ENCODE peak calls at places on chromosomes 7 and 10, in six cellular contexts. K is progenitor cell of endocrine pancreas, P is bronchial epithelial cell, I is fibroblast of the aortic adventitia, W is MCF 10A, F is brain microvascular endothelial cell. V is an unnamed sample.

GRCh38 chr10:31617133-31617532 is 298.1 kb downstream of the ZEB1 start:
- DNase-seq in I (no peak), F (no peak), K (no peak), W (no peak), P (no peak), V (no peak)

GRCh38 chr7:27723086-27723485 is 16.9 kb upstream of the TAX1BP1 start:
- DNase-seq in K (no peak), F (no peak), P (peak), I (no peak), W (peak), V (no peak)

GRCh38 chr7:2734761-2735571 is 47.0 kb downstream of the AMZ1 start:
- DNase-seq in K (no peak), P (no peak), I (no peak), F (no peak), W (no peak), V (no peak)

GRCh38 chr7:127937066-127937680 is 94.1 kb downstream of the LRRC4 start:
- DNase-seq in W (no peak), F (no peak), I (no peak), P (no peak), K (no peak), V (no peak)

GRCh38 chr10:13719411-13719810 is 132.6 kb downstream of the PRPF18 start:
- DNase-seq in W (no peak), P (no peak), I (peak), F (no peak), K (no peak), V (no peak)

GRCh38 chr10:70652761-70653657 is 19.3 kb upstream of the ADAMTS14 start:
- DNase-seq in K (no peak), W (peak), I (peak), F (peak), P (no peak), V (no peak)

GRCh38 chr7:12821746-12822145 is 134.3 kb downstream of the ARL4A start:
- DNase-seq in F (no peak), W (no peak), P (no peak), K (no peak), I (no peak), V (no peak)

GRCh38 chr10:16779375-16779774 is 37.8 kb downstream of the RSU1 start:
- DNase-seq in F (no peak), P (peak), W (no peak), K (no peak), I (no peak), V (no peak)

GRCh38 chr10:43256531-43257209 is 10.2 kb downstream of the RASGEF1A start:
- DNase-seq in P (no peak), K (no peak), F (no peak), W (no peak), I (no peak), V (no peak)

GRCh38 chr10:70331486-70332268 is 47.9 kb upstream of the NPFFR1 start:
- DNase-seq in K (no peak), P (peak), I (peak), W (peak), F (peak), V (no peak)

GRCh38 chr7:21967500-21968099 is 21.9 kb upstream of the CDCA7L start:
- DNase-seq in K (no peak), F (peak), W (no peak), P (peak), I (no peak), V (no peak)

GRCh38 chr7:100825760-100826545 is 1.4 kb downstream of the EPHB4 start:
- DNase-seq in K (no peak), P (peak), F (peak), W (peak), I (peak), V (no peak)

GRCh38 chr7:93298671-93299070 is 66.5 kb downstream of the VPS50 start:
- DNase-seq in K (no peak), P (no peak), W (no peak), F (peak), I (peak), V (no peak)

GRCh38 chr10:101066146-101066889 is 4.5 kb downstream of the KAZALD1 start:
- DNase-seq in I (peak), W (peak), F (no peak), K (peak), P (peak), V (no peak)

DNA sequence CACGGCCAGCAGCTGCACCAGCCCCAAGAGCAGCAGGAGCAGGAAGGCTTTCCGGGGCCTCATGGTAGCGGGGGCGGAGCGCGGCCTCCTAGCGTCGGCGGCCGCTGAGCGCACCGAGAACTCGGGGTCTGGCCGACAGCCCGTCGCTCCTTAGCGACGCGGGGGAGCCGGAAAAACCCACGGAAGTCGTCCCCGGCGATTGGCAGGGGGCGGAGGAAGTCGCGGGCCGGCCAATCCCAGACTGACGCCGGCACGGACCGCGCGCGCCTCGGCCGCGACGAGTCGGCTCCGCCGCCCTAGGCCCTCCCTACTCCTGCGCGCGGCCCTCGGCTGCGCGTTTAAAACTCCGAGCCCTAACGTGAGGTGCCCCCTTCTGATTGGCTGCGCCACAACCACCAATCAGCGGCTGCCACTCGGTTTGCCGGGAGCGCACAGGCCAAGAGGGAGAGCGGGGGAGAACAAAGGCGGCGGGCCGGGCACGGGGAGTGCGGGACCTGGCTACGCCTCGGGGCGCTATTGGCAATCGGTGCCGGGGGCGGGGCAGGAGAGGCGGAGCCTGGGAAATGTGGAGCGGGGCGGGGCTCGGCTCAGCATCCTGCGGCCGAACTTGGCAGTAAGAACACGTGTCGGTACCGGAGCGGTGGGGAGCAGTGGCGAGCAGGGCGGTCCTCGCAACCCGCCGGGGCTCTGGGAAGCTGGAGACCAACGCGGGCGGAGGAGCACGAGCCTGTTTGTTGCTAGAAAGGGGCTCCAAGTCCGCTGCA is at the start of gene PDIA4:
- DNase-seq in W (peak), I (peak), P (peak), F (peak), K (peak), V (peak)
- TF ChIP-seq CTCF in W (no peak), I (peak), P (peak), F (peak), K (peak), V (peak)

DNA sequence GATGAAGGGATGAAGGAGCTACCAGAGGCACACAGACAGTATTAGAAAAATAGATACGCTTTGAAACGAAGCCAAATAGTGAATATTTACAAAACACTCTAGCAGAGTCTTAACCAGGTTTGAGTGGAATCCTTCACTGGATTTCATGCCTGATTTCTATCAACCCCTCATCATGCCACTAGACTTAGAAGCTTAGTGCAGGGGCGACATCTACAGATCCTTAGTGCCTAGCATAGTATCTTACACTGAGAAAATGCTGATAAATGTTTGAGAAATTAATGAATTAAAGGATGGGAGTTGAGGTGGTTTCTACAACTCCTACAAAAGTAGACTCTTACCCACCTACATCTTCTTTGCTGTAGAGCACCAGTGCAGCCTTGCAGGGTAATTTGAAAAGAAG is 54.7 kb upstream of the CCNJ start:
- DNase-seq in K (no peak), P (no peak), W (no peak), F (no peak), I (peak), V (no peak)
- TF ChIP-seq CTCF in K (no peak), P (no peak), W (no peak), F (no peak), I (no peak), V (no peak)

DNA sequence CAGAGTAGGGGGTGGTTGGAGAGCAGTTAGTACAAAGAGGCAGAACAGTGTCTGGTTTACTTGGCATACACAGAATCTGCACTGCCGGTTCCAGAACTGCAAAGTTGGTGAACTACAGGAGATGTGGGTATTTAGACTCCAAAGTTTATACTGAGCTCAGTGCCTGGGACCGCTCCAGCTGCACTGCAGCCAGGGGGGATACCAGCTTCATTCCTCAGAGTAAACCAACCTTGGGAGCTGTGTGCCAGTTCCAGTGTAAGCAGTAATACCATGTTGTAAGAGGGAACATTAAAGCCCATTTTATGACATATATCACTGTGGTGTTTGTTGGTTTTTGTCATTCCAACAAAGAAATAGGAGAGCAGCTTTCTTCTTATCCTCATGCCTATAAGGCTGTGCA is 23.4 kb downstream of the LOXL4 start:
- DNase-seq in K (no peak), W (no peak), F (no peak), I (no peak), P (no peak), V (no peak)
- TF ChIP-seq CTCF in K (no peak), W (no peak), F (no peak), I (no peak), P (no peak), V (no peak)

GRCh38 chr7:133646493-133647154 is 393.7 kb downstream of the EXOC4 start:
- DNase-seq in K (no peak), P (no peak), I (no peak), W (no peak), F (no peak), V (no peak)

GRCh38 chr7:133645870-133646492 is 393.1 kb downstream of the EXOC4 start:
- DNase-seq in F (no peak), K (no peak), I (peak), W (peak), P (no peak), V (no peak)

GRCh38 chr7:133642907-133643306 is 390.0 kb downstream of the EXOC4 start:
- DNase-seq in P (peak), W (peak), F (no peak), K (no peak), I (no peak), V (no peak)

GRCh38 chr7:133638835-133639234 is 386.0 kb downstream of the EXOC4 start:
- DNase-seq in I (no peak), F (no peak), K (no peak), W (no peak), P (no peak), V (no peak)

DNA sequence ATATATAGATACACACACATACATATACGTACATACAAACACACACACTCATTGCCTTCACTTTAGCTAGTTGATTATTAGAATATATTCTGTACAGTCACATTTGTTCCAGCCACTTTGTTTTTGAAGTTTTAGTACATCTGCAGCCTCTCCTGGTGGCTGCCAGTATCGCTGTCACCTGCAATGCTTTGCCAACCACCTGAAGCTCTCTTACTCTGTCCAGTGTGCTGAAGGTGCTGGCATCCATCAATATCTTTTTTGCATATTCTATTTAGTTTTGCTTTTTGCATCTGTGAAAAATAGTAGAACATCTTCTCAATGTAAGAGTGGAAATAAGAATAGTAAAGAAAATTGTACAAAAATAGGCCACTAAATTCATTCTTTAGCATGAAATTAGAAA is 388.6 kb downstream of the EXOC4 start:
- DNase-seq in W (no peak), F (no peak), I (no peak), P (no peak), K (no peak), V (no peak)
- TF ChIP-seq CTCF in W (no peak), F (no peak), I (no peak), P (peak), K (peak), V (no peak)

DNA sequence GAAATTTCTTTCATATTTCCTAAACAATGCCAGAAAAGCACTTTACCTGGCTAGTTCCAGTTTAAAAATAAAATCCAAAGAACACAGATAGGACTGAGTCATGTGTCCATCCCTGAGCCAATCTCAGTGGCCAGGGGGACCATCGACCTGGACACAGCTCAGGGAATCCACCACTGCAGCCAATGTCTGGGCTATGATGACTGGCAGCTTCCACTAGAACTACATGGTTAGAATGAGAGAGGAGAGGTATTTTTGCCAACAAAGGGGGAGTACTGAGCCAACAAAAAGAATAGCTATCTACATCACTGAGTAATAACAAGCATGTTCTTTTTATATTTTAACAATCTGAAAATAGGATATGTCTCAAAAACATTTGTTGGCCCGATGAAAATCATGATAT is 104.2 kb downstream of the TPK1 start:
- DNase-seq in F (no peak), K (no peak), I (no peak), W (no peak), P (no peak), V (no peak)
- TF ChIP-seq CTCF in F (no peak), K (no peak), I (no peak), W (no peak), P (no peak), V (no peak)

DNA sequence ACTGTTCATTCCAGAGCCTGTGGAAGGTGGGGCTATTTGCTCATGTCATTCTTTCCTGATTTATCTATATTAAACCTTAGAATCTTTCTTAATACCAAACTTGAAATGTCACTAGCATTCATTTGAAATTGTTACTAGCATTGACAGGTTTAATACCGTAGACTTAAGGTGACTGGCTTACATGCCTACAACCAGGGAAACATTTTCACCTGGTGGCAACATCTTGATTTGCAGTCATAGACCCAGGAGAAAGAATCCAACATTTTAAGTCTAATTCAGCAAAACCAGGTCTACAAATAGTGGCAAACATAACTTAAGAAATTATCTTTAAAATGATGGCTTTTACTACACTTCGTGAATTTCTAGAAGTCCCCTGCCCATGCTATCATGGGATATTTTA is 353.7 kb downstream of the HTR7 start:
- DNase-seq in F (no peak), K (no peak), W (no peak), I (no peak), P (no peak), V (no peak)
- TF ChIP-seq CTCF in F (no peak), K (peak), W (no peak), I (no peak), P (no peak), V (peak)

GRCh38 chr7:142556745-142557144 is 192.5 kb upstream of the PRSS1 start:
- DNase-seq in I (peak), K (no peak), P (peak), F (peak), W (peak), V (no peak)
- TF ChIP-seq CTCF in I (peak), K (no peak), P (peak), F (peak), W (peak), V (peak)

V was measured in neural crest cell.